ENCODE peak calls at places on chromosomes 3 and 15, in five cellular contexts. Q, I, Z, W and M are unnamed samples.

GRCh38 chr15:89781891-89782618 is 5.9 kb downstream of the MESP2 start:
- DNase-seq in I (peak; percentile 57), Z (peak; percentile 94), W (no peak), Q (peak; percentile 64), M (peak; percentile 92)

GRCh38 chr3:37852097-37852496 is 9.6 kb upstream of the CTDSPL start:
- DNase-seq in Q (no peak), I (peak; percentile 67), W (no peak), Z (peak; percentile 82), M (no peak)

GRCh38 chr15:67794832-67795574 is 30.3 kb upstream of the SKOR1 start:
- DNase-seq in I (no peak), Z (no peak), W (no peak), Q (no peak), M (no peak)

GRCh38 chr3:151216641-151217040 is 13.6 kb upstream of the GPR171 start:
- DNase-seq in Z (no peak), W (no peak), Q (no peak), I (peak; percentile 37), M (no peak)

GRCh38 chr3:13073976-13074375 is 747 bp upstream of the IQSEC1 start:
- DNase-seq in Z (no peak), W (peak; percentile 50), Q (no peak), I (no peak), M (no peak)

GRCh38 chr3:187783098-187783497 is 37.8 kb upstream of the BCL6 start:
- DNase-seq in Z (peak; percentile 92), I (peak; percentile 97), Q (peak; percentile 57), W (no peak), M (no peak)

GRCh38 chr3:194536883-194537637 is 50.3 kb upstream of the ATP13A3 start:
- DNase-seq in I (peak; percentile 28), Q (peak; percentile 58), Z (peak; percentile 44), W (no peak), M (no peak)

GRCh38 chr3:42033741-42034140 is 57.4 kb upstream of the TRAK1 start:
- DNase-seq in Q (no peak), I (peak; percentile 78), Z (peak; percentile 45), W (no peak), M (no peak)

GRCh38 chr3:38493019-38493418 is 3.1 kb upstream of the EXOG start:
- DNase-seq in Q (no peak), W (no peak), Z (no peak), I (peak; percentile 86), M (no peak)

GRCh38 chr3:128794788-128795649 is 69.0 kb downstream of the RAB7A start:
- DNase-seq in W (peak; percentile 93), Q (peak; percentile 69), Z (peak; percentile 54), I (peak; percentile 61), M (peak; percentile 34)

GRCh38 chr3:165883866-165884478 is 46.7 kb upstream of the BCHE start:
- DNase-seq in W (no peak), Z (no peak), I (no peak), Q (no peak), M (peak; percentile 18)

GRCh38 chr15:75237316-75237982 is 20.7 kb upstream of the GOLGA6C start:
- DNase-seq in Z (no peak), W (no peak), Q (no peak), I (no peak), M (no peak)

GRCh38 chr3:150293401-150294001 is 114.6 kb upstream of the TSC22D2 start:
- DNase-seq in Z (no peak), W (no peak), Q (no peak), I (peak; percentile 81), M (no peak)

GRCh38 chr3:139394116-139394515 is 4.7 kb upstream of the COPB2 start:
- DNase-seq in W (no peak), Z (no peak), Q (no peak), I (peak; percentile 4), M (no peak)

GRCh38 chr3:130939753-130940152 is 45.9 kb downstream of the ATP2C1 start:
- DNase-seq in Q (no peak), I (peak; percentile 49), Z (no peak), W (no peak), M (no peak)

GRCh38 chr3:52245322-52246263 is at the start of gene PPM1M:
- DNase-seq in W (peak; percentile 83), I (peak; percentile 31), Z (peak; percentile 31), Q (peak; percentile 71), M (peak; percentile 31)

GRCh38 chr15:57429098-57429497 is 52.8 kb downstream of the CGNL1 start:
- DNase-seq in W (no peak), Q (no peak), I (no peak), Z (no peak), M (no peak)

GRCh38 chr3:38610436-38610835 is 39.1 kb downstream of the SCN5A start:
- DNase-seq in Z (no peak), W (no peak), I (no peak), Q (no peak), M (no peak)

GRCh38 chr3:36744770-36745169 is 19.6 kb downstream of the DCLK3 start:
- DNase-seq in Q (no peak), I (no peak), W (no peak), Z (no peak), M (no peak)

GRCh38 chr3:58151637-58152036 is 59.1 kb downstream of the DNASE1L3 start:
- DNase-seq in I (no peak), Z (no peak), W (no peak), Q (no peak), M (no peak)

GRCh38 chr3:185175370-185175987 is 22.6 kb upstream of the C3orf70 start:
- DNase-seq in Z (no peak), Q (peak; percentile 73), W (peak; percentile 67), I (peak; percentile 22), M (peak; percentile 72)

GRCh38 chr3:167493240-167493639 is 19.4 kb upstream of the SERPINI2 start:
- DNase-seq in Z (peak; percentile 2), I (no peak), W (peak; percentile 80), Q (peak; percentile 5), M (no peak)

GRCh38 chr3:184186902-184187207 is 856 bp downstream of the ABCF3 start:
- DNase-seq in I (no peak), Q (no peak), Z (no peak), W (no peak), M (no peak)

GRCh38 chr3:108159865-108160264 is 62.4 kb downstream of the IFT57 start:
- DNase-seq in W (no peak), Q (no peak), I (peak; percentile 66), Z (peak; percentile 68), M (no peak)

DNA sequence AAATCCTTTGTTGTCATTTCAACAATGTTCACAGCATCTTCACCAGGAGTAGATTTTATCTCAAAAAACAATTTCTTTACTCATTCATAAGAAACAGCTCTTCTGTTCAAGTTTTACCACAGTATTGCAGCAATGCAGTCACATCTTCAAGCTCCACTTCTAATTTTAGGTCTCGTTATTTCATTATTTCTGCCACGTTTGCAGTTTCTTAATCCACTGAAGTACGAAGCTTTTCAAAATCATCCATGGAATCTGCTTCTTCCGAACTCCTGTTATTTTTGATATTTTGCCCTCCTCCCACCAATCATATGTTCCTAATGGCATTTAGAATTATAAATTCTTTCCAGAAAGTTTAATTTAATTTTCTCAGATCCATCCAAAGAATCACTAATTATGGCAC is 12.6 kb upstream of the OR5K1 start:
- DNase-seq in Q (no peak), W (no peak), Z (no peak), I (no peak), M (no peak)
- H2AFZ ChIP-seq in Q (no peak overlapping the region), W (peak overlapping the region; percentile 56), Z (no peak overlapping the region), I (no peak overlapping the region), M (no peak overlapping the region)

GRCh38 chr15:79964232-79964820 is 6.7 kb downstream of the BCL2A1 start:
- DNase-seq in Z (no peak), W (no peak), I (no peak), Q (no peak), M (no peak)

GRCh38 chr15:79969175-79969574 is 1.8 kb downstream of the BCL2A1 start:
- DNase-seq in I (no peak), Q (no peak), W (no peak), Z (no peak), M (no peak)

GRCh38 chr15:79965836-79966630 is 5.0 kb downstream of the BCL2A1 start:
- DNase-seq in W (no peak), Z (peak; percentile 73), I (peak; percentile 59), Q (no peak), M (no peak)

GRCh38 chr15:79966634-79967330 is 4.2 kb downstream of the BCL2A1 start:
- DNase-seq in Z (no peak), I (no peak), Q (no peak), W (no peak), M (no peak)

DNA sequence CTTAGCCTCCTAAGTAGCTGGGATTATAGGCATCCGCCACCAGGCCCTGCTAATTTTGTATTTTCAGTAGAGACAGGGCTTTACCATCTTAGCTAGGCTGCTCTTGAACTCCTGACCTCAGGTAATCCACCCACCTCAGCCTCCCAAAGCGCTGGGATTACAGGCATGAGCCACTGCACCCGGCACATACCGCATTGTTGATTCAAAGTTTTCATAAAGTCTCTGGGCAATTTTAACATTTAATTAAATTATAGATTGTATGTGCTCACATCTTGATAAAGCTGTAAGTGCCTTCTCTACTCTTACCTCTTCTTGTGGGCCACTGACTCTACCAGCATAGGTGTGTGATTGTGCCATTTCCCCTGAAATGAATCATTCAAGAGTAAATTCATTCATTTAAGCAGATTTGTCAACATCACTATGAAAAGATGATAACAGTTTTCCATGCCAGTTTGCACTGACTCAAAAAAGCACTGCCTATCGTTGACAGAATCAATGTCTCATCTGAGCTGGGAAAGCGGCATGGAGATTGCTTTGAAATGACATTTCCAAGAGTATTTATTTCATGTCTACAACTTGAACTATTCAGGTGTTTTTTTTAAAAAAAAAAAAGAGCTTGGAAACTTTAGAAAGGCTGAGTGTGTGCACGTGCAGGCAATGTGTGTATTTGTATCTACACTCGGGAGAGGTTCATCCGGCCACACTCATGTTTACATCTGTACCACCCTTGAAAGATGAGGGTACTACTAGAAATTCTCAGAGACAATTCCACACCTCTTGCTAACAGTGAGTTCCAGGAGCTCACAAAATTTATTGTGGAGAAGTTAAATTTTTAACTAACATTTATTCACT is 3.4 kb downstream of the BCL2A1 start:
- DNase-seq in Q (no peak), I (no peak), Z (no peak), W (no peak), M (no peak)
- H2AFZ ChIP-seq in Q (no peak overlapping the region), I (no peak overlapping the region), Z (no peak overlapping the region), W (peak overlapping the region; percentile 63), M (no peak overlapping the region)

GRCh38 chr3:71225285-71225684 is 358.2 kb downstream of the FOXP1 start:
- DNase-seq in Q (no peak), W (no peak), I (peak; percentile 73), Z (no peak), M (no peak)

GRCh38 chr3:71228156-71228885 is 355.2 kb downstream of the FOXP1 start:
- DNase-seq in W (no peak), Z (no peak), I (no peak), Q (no peak), M (no peak)

GRCh38 chr3:71225951-71226564 is 357.5 kb downstream of the FOXP1 start:
- DNase-seq in Z (no peak), W (no peak), I (peak; percentile 38), Q (no peak), M (no peak)

GRCh38 chr3:71226565-71227281 is 356.8 kb downstream of the FOXP1 start:
- DNase-seq in W (no peak), I (peak; percentile 82), Q (no peak), Z (no peak), M (no peak)

DNA sequence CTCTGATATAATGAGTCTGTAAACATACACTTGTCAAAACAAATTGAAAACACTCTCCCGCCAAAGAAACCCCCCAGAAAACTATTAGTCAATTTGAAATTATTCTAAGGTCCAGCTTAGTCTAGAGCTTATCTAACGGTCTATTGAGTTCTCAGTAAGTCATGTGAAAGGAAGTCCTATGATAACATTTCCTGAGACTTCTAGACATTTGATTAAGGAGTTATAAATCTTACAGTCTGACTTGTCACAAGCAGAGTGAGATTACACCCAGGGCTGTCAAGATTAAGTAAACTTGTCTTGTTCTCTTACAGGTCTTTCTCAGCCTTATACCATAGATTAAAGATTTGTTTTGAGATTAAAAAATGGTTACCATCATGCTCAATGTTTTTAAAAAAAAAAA is 356.2 kb downstream of the FOXP1 start:
- DNase-seq in Z (no peak), W (no peak), Q (no peak), I (no peak), M (no peak)
- H2AFZ ChIP-seq in Z (no peak overlapping the region), W (no peak overlapping the region), Q (no peak overlapping the region), I (no peak overlapping the region), M (no peak overlapping the region)

GRCh38 chr3:105362021-105362665 is 4.6 kb upstream of the ALCAM start:
- DNase-seq in Z (peak; percentile 38), W (no peak), Q (no peak), I (peak; percentile 68), M (no peak)
- H2AFZ ChIP-seq in Z (peak overlapping the region; percentile 20), W (no peak overlapping the region), Q (no peak overlapping the region), I (no peak overlapping the region), M (no peak overlapping the region)